ENCODE peak calls at places on chromosomes 13 and 19, in six cellular contexts. One of them, this sample, is unnamed.
A peak's percentile ranks its signal among the peaks of the same experiment; 100 is the strongest.

GRCh38 chr19:16888629-16889371 is at the start of gene F2RL3:
- DNase-seq in IMR-90: peak; percentile 22
- DNase-seq in H9: no peak
- DNase-seq in mesendoderm: no peak
- DNase-seq in H1: no peak
- DNase-seq in trophoblast cell: peak; percentile 5
- DNase-seq in this sample: no peak

GRCh38 chr19:7605490-7606222 is 10.0 kb downstream of the CAMSAP3 start:
- DNase-seq in IMR-90: no peak
- DNase-seq in H9: peak; percentile 84
- DNase-seq in mesendoderm: peak; percentile 83
- DNase-seq in H1: peak; percentile 86
- DNase-seq in trophoblast cell: peak; percentile 12
- DNase-seq in this sample: no peak

GRCh38 chr19:34712606-34713261 is 21.3 kb upstream of the ZNF181 start:
- DNase-seq in IMR-90: peak; percentile 82
- DNase-seq in H9: peak; percentile 61
- DNase-seq in mesendoderm: peak; percentile 83
- DNase-seq in H1: peak; percentile 51
- DNase-seq in trophoblast cell: peak; percentile 89
- DNase-seq in this sample: peak; percentile 61

GRCh38 chr19:49890349-49891311 is 6.1 kb downstream of the IL4I1 start:
- DNase-seq in IMR-90: no peak
- DNase-seq in H9: peak; percentile 88
- DNase-seq in mesendoderm: no peak
- DNase-seq in H1: peak; percentile 95
- DNase-seq in trophoblast cell: peak; percentile 58
- DNase-seq in this sample: peak; percentile 54

GRCh38 chr19:42028304-42029216 is 34.5 kb upstream of the ATP1A3 start:
- DNase-seq in IMR-90: no peak
- DNase-seq in H9: peak; percentile 89
- DNase-seq in mesendoderm: peak; percentile 80
- DNase-seq in H1: peak; percentile 98
- DNase-seq in trophoblast cell: no peak
- DNase-seq in this sample: peak; percentile 33

GRCh38 chr13:73956795-73957408 is 177.3 kb downstream of the KLF12 start:
- DNase-seq in IMR-90: no peak
- DNase-seq in H9: no peak
- DNase-seq in mesendoderm: no peak
- DNase-seq in H1: no peak
- DNase-seq in trophoblast cell: no peak
- DNase-seq in this sample: no peak

GRCh38 chr19:10820173-10820572 is 15.8 kb downstream of the TMED1 start:
- DNase-seq in IMR-90: no peak
- DNase-seq in H9: no peak
- DNase-seq in mesendoderm: peak; percentile 37
- DNase-seq in H1: no peak
- DNase-seq in trophoblast cell: peak; percentile 85
- DNase-seq in this sample: no peak

GRCh38 chr13:43132911-43133310 is 109.5 kb downstream of the DNAJC15 start:
- DNase-seq in IMR-90: no peak
- DNase-seq in H9: no peak
- DNase-seq in mesendoderm: no peak
- DNase-seq in H1: no peak
- DNase-seq in trophoblast cell: no peak
- DNase-seq in this sample: no peak

GRCh38 chr13:110555601-110556223 is 5.8 kb downstream of the RAB20 start:
- DNase-seq in IMR-90: no peak
- DNase-seq in H9: no peak
- DNase-seq in mesendoderm: no peak
- DNase-seq in H1: no peak
- DNase-seq in trophoblast cell: no peak
- DNase-seq in this sample: no peak

GRCh38 chr13:33123066-33123940 is 107.1 kb downstream of the KL start:
- DNase-seq in IMR-90: peak; percentile 53
- DNase-seq in H9: no peak
- DNase-seq in mesendoderm: peak; percentile 67
- DNase-seq in H1: no peak
- DNase-seq in trophoblast cell: peak; percentile 23
- DNase-seq in this sample: no peak

GRCh38 chr13:24894277-24894971 is 130.5 kb downstream of the RNF17 start:
- DNase-seq in IMR-90: no peak
- DNase-seq in H9: no peak
- DNase-seq in mesendoderm: no peak
- DNase-seq in H1: no peak
- DNase-seq in trophoblast cell: no peak
- DNase-seq in this sample: no peak

GRCh38 chr19:43738780-43739211 is 16.0 kb downstream of the SMG9 start:
- DNase-seq in IMR-90: no peak
- DNase-seq in H9: no peak
- DNase-seq in mesendoderm: peak; percentile 46
- DNase-seq in H1: no peak
- DNase-seq in trophoblast cell: no peak
- DNase-seq in this sample: no peak

GRCh38 chr19:48614436-48615144 is at the start of gene FAM83E:
- DNase-seq in IMR-90: no peak
- DNase-seq in H9: peak; percentile 77
- DNase-seq in mesendoderm: peak; percentile 78
- DNase-seq in H1: peak; percentile 86
- DNase-seq in trophoblast cell: peak; percentile 53
- DNase-seq in this sample: no peak

GRCh38 chr13:75889427-75889826 is 253.3 kb downstream of the LMO7 start:
- DNase-seq in IMR-90: no peak
- DNase-seq in H9: no peak
- DNase-seq in mesendoderm: peak; percentile 91
- DNase-seq in H1: no peak
- DNase-seq in trophoblast cell: no peak
- DNase-seq in this sample: no peak

GRCh38 chr13:74248477-74248876 is 114.3 kb upstream of the KLF12 start:
- DNase-seq in IMR-90: no peak
- DNase-seq in H9: no peak
- DNase-seq in mesendoderm: no peak
- DNase-seq in H1: no peak
- DNase-seq in trophoblast cell: no peak
- DNase-seq in this sample: no peak

GRCh38 chr19:17751103-17751911 is at the start of gene FCHO1:
- DNase-seq in IMR-90: no peak
- DNase-seq in H9: no peak
- DNase-seq in mesendoderm: no peak
- DNase-seq in H1: no peak
- DNase-seq in trophoblast cell: no peak
- DNase-seq in this sample: no peak

GRCh38 chr13:67075239-67075638 is 154.9 kb downstream of the PCDH9 start:
- DNase-seq in IMR-90: peak; percentile 15
- DNase-seq in H9: no peak
- DNase-seq in mesendoderm: no peak
- DNase-seq in H1: no peak
- DNase-seq in trophoblast cell: no peak
- DNase-seq in this sample: no peak

GRCh38 chr19:38042132-38042531 is 135.1 kb downstream of the SIPA1L3 start:
- DNase-seq in IMR-90: no peak
- DNase-seq in H9: no peak
- DNase-seq in mesendoderm: no peak
- DNase-seq in H1: no peak
- DNase-seq in trophoblast cell: no peak
- DNase-seq in this sample: no peak

GRCh38 chr13:30000373-30000770 is 150.0 kb upstream of the UBL3 start:
- DNase-seq in IMR-90: no peak
- DNase-seq in H9: no peak
- DNase-seq in mesendoderm: no peak
- DNase-seq in H1: no peak
- DNase-seq in trophoblast cell: no peak
- DNase-seq in this sample: no peak

GRCh38 chr19:36256064-36256463 is 41.2 kb downstream of the ZNF146 start:
- DNase-seq in IMR-90: no peak
- DNase-seq in H9: no peak
- DNase-seq in mesendoderm: no peak
- DNase-seq in H1: no peak
- DNase-seq in trophoblast cell: no peak
- DNase-seq in this sample: no peak

GRCh38 chr19:35557539-35558399 is 5.7 kb downstream of the ATP4A start:
- DNase-seq in IMR-90: peak; percentile 33
- DNase-seq in H9: peak; percentile 98
- DNase-seq in mesendoderm: peak; percentile 96
- DNase-seq in H1: peak; percentile 99
- DNase-seq in trophoblast cell: peak; percentile 23
- DNase-seq in this sample: peak; percentile 89

DNA sequence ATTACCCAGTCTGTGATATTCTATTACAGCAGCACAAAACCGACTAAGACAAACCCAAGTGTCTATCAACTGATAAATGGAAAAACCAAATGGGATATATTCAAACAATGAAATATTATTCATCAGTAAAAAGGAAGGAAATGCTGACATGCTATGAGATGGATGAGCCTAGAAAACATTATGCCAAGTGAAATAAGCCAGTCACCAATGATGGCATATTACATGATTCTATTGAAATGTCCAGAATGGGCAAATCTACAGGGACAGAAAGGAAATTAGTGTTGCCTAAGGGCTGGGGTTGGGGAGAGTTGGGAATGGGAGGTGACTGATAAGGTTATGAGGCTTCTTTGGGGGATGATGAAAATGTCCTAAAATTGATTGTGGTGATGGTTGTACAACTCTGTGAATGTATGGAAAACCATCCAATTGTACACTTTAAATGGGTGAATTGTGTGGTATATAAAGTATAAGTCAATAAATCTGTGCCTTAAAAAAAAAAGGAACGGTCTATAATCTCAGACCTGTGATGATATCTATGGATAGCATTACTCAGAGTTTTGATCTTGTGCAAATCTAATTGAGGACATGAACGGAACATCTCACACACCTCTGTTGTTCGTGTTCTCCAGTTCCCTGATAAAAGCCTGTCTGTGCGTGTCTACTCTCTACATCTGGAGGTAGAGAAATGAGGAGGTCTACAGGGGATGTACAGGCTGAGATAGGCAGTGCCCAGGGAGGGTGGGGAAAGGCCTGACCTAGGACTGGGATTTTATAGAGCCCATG is 49.1 kb downstream of the TNFRSF19 start:
- DNase-seq in IMR-90: no peak
- DNase-seq in H9: no peak
- DNase-seq in mesendoderm: no peak
- DNase-seq in H1: no peak
- DNase-seq in trophoblast cell: no peak
- DNase-seq in this sample: no peak
- H2AK5ac ChIP-seq in IMR-90: peak overlapping the region; percentile 79
- H2AK5ac ChIP-seq in H9: no peak overlapping the region
- H2AK5ac ChIP-seq in mesendoderm: no peak overlapping the region
- H2AK5ac ChIP-seq in H1: no peak overlapping the region
- H2AK5ac ChIP-seq in trophoblast cell: no peak overlapping the region
- H2AK5ac ChIP-seq in this sample: no peak overlapping the region

GRCh38 chr13:41456768-41457588 is at the start of gene RGCC:
- DNase-seq in IMR-90: peak; percentile 49
- DNase-seq in H9: peak; percentile 75
- DNase-seq in mesendoderm: peak; percentile 72
- DNase-seq in H1: peak; percentile 81
- DNase-seq in trophoblast cell: peak; percentile 89
- DNase-seq in this sample: peak; percentile 56
- H3K23ac ChIP-seq in IMR-90: peak within 1 kb of the TSS; percentile 75
- H3K23ac ChIP-seq in H9: no peak within 1 kb of the TSS
- H3K23ac ChIP-seq in mesendoderm: peak within 1 kb of the TSS; percentile 45
- H3K23ac ChIP-seq in H1: no peak within 1 kb of the TSS
- H3K23ac ChIP-seq in trophoblast cell: no peak within 1 kb of the TSS
- H3K23ac ChIP-seq in this sample: peak within 1 kb of the TSS; percentile 76

GRCh38 chr13:114249062-114249461 is 14.4 kb downstream of the CDC16 start:
- DNase-seq in IMR-90: no peak
- DNase-seq in H9: no peak
- DNase-seq in mesendoderm: no peak
- DNase-seq in H1: peak; percentile 36
- DNase-seq in trophoblast cell: no peak
- DNase-seq in this sample: no peak

GRCh38 chr13:114244637-114245036 is 9.9 kb downstream of the CDC16 start:
- DNase-seq in IMR-90: no peak
- DNase-seq in H9: no peak
- DNase-seq in mesendoderm: no peak
- DNase-seq in H1: no peak
- DNase-seq in trophoblast cell: no peak
- DNase-seq in this sample: no peak

DNA sequence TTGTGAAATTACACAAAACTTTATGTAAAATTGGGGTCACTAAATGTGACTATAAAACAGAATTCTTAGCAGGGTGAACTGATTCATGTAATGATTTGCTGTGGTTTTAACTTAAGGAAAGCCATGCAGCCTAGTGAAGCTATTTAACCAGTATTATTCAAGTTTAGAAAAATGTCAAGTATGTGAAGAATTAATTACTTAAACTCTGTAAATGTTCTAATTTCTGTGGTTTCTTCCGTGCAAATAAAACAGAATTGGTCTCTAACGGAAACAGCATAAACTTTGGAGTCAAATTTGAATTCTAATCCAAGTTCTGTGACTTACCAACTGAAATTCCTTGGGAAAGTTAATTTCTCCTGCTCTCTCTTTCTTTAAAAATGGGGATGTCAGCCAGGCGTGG is 13.3 kb downstream of the CDC16 start:
- DNase-seq in IMR-90: peak; percentile 54
- DNase-seq in H9: no peak
- DNase-seq in mesendoderm: no peak
- DNase-seq in H1: no peak
- DNase-seq in trophoblast cell: no peak
- DNase-seq in this sample: no peak
- H2AK5ac ChIP-seq in IMR-90: no peak overlapping the region
- H2AK5ac ChIP-seq in H9: no peak overlapping the region
- H2AK5ac ChIP-seq in mesendoderm: no peak overlapping the region
- H2AK5ac ChIP-seq in H1: no peak overlapping the region
- H2AK5ac ChIP-seq in trophoblast cell: no peak overlapping the region
- H2AK5ac ChIP-seq in this sample: no peak overlapping the region

GRCh38 chr19:2240881-2241760 is 4.5 kb downstream of the SF3A2 start:
- DNase-seq in IMR-90: no peak
- DNase-seq in H9: no peak
- DNase-seq in mesendoderm: no peak
- DNase-seq in H1: no peak
- DNase-seq in trophoblast cell: peak; percentile 82
- DNase-seq in this sample: no peak
- H3K23ac ChIP-seq in IMR-90: peak overlapping the region; percentile 86
- H3K23ac ChIP-seq in H9: no peak overlapping the region
- H3K23ac ChIP-seq in mesendoderm: peak overlapping the region; percentile 37
- H3K23ac ChIP-seq in H1: no peak overlapping the region
- H3K23ac ChIP-seq in trophoblast cell: no peak overlapping the region
- H3K23ac ChIP-seq in this sample: peak overlapping the region; percentile 20

GRCh38 chr19:4707956-4708650 is 15.5 kb downstream of the DPP9 start:
- DNase-seq in IMR-90: peak; percentile 53
- DNase-seq in H9: no peak
- DNase-seq in mesendoderm: no peak
- DNase-seq in H1: no peak
- DNase-seq in trophoblast cell: peak; percentile 40
- DNase-seq in this sample: no peak

GRCh38 chr19:4704317-4704673 is 19.3 kb downstream of the DPP9 start:
- DNase-seq in IMR-90: no peak
- DNase-seq in H9: no peak
- DNase-seq in mesendoderm: no peak
- DNase-seq in H1: no peak
- DNase-seq in trophoblast cell: no peak
- DNase-seq in this sample: no peak

GRCh38 chr19:4707322-4707721 is 16.3 kb downstream of the DPP9 start:
- DNase-seq in IMR-90: no peak
- DNase-seq in H9: no peak
- DNase-seq in mesendoderm: no peak
- DNase-seq in H1: no peak
- DNase-seq in trophoblast cell: no peak
- DNase-seq in this sample: no peak

GRCh38 chr19:4703671-4704316 is 19.8 kb downstream of the DPP9 start:
- DNase-seq in IMR-90: no peak
- DNase-seq in H9: no peak
- DNase-seq in mesendoderm: no peak
- DNase-seq in H1: no peak
- DNase-seq in trophoblast cell: no peak
- DNase-seq in this sample: no peak

GRCh38 chr19:4705413-4706131 is 18.1 kb downstream of the DPP9 start:
- DNase-seq in IMR-90: no peak
- DNase-seq in H9: no peak
- DNase-seq in mesendoderm: no peak
- DNase-seq in H1: no peak
- DNase-seq in trophoblast cell: no peak
- DNase-seq in this sample: no peak
- H2AK5ac ChIP-seq in IMR-90: no peak overlapping the region
- H2AK5ac ChIP-seq in H9: no peak overlapping the region
- H2AK5ac ChIP-seq in mesendoderm: no peak overlapping the region
- H2AK5ac ChIP-seq in H1: no peak overlapping the region
- H2AK5ac ChIP-seq in trophoblast cell: no peak overlapping the region
- H2AK5ac ChIP-seq in this sample: no peak overlapping the region

This sample was measured in neuronal stem cell.